ENCODE peak calls at places on chromosomes 4 and X, in six cellular contexts. V is Peyer's patch, S is PC-9, A is trophoblast cell, L is SJSA1, I is mammary epithelial cell. P is an unnamed sample. For H3K9me3, the result is how much of the 10 kb centered on the place peaks cover.

GRCh38 chr4:17448689-17449088 is 63.2 kb downstream of the QDPR start:
- DNase-seq in S (no peak), I (peak), V (no peak), L (no peak), A (no peak), P (no peak)

GRCh38 chr4:37890501-37891220 is at the start of gene TBC1D1:
- DNase-seq in A (peak), S (no peak), L (no peak), V (peak), I (peak), P (peak)

GRCh38 chr4:176902710-176903323 is 110.1 kb upstream of the VEGFC start:
- DNase-seq in S (no peak), L (peak), I (peak), A (no peak), V (no peak), P (no peak)

GRCh38 chr4:109091754-109092409 is 210.6 kb downstream of the COL25A1 start:
- DNase-seq in V (no peak), S (no peak), A (no peak), L (no peak), I (no peak), P (no peak)

GRCh38 chr4:56757270-56757746 is 64.2 kb downstream of the SPINK2 start:
- DNase-seq in I (peak), V (no peak), S (no peak), A (no peak), L (peak), P (no peak)

GRCh38 chr4:151331276-151332042 is 6.1 kb upstream of the SH3D19 start:
- DNase-seq in I (peak), S (no peak), V (no peak), L (no peak), A (no peak), P (no peak)

GRCh38 chrX:47068720-47069119 is 9.5 kb upstream of the RGN start:
- DNase-seq in I (no peak), A (no peak), V (no peak), S (no peak), L (no peak), P (no peak)

GRCh38 chr4:20889901-20890300 is 189.6 kb downstream of the PACRGL start:
- DNase-seq in V (no peak), I (no peak), L (no peak), S (no peak), A (peak), P (no peak)

GRCh38 chr4:38071801-38072567 is 111.8 kb downstream of the PTTG2 start:
- DNase-seq in L (no peak), I (no peak), V (no peak), S (no peak), A (peak), P (peak)

GRCh38 chr4:101419324-101420135 is 72.2 kb upstream of the PPP3CA start:
- DNase-seq in V (no peak), I (no peak), S (no peak), L (no peak), A (no peak), P (no peak)

GRCh38 chr4:39030726-39031125 is 1.5 kb downstream of the TMEM156 start:
- DNase-seq in L (no peak), I (no peak), A (no peak), V (no peak), S (no peak), P (no peak)

GRCh38 chr4:119165767-119166166 is 30.1 kb downstream of the MYOZ2 start:
- DNase-seq in S (no peak), I (no peak), V (no peak), A (no peak), L (no peak), P (no peak)

GRCh38 chrX:18649498-18649951 is 22.4 kb downstream of the RS1 start:
- DNase-seq in L (no peak), S (no peak), I (no peak), A (no peak), V (no peak), P (peak)

GRCh38 chr4:186021461-186022167 is 47.3 kb upstream of the TLR3 start:
- DNase-seq in S (no peak), I (peak), V (no peak), L (peak), A (no peak), P (no peak)

GRCh38 chr4:102723511-102723910 is 37.3 kb downstream of the MANBA start:
- DNase-seq in L (no peak), V (no peak), S (no peak), A (no peak), I (no peak), P (no peak)

GRCh38 chr4:34814266-34814665 is 1430.0 kb downstream of the ARAP2 start:
- DNase-seq in S (no peak), V (no peak), A (no peak), L (no peak), I (no peak), P (no peak)
- H3K9me3 ChIP-seq in S (under half), V (under half), A (under half), L (under half), I (under half), P (under half)

GRCh38 chr4:149518471-149518870 is 297.2 kb downstream of the IQCM start:
- DNase-seq in L (no peak), A (no peak), V (no peak), S (no peak), I (no peak), P (no peak)

GRCh38 chr4:149511558-149512298 is 303.9 kb downstream of the IQCM start:
- DNase-seq in V (no peak), S (no peak), A (no peak), I (no peak), L (no peak), P (no peak)

GRCh38 chr4:149512489-149512888 is 303.2 kb downstream of the IQCM start:
- DNase-seq in I (no peak), V (no peak), S (no peak), L (no peak), A (no peak), P (no peak)
- H3K9me3 ChIP-seq in I (under half), V (under half), S (under half), L (under half), A (under half), P (under half)

DNA sequence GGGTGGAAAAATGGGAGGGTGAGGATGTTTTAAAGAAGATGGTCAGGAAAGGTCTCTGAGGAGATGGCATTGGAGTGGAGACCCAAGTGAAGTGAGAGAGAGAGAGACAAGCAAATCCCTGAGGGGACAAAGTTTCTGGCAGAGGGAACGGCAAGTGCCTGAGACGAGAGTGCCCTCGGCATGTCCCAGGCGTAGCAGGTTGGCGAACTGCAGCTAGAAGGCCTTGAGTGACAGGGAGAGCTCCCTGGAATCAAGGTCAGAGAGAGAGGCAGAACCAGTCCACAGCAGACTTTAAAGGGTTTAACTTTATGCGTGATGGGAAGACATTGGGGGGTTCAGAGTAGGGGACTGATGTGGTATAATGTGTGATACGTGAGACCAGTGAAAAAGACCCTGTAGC is 150.2 kb upstream of the HAND2 start:
- DNase-seq in A (no peak), S (no peak), V (no peak), L (no peak), I (no peak), P (no peak)
- H3K9me3 ChIP-seq in A (under half), S (under half), V (under half), L (under half), I (under half), P (under half)

GRCh38 chr4:92251711-92252110 is 52.1 kb upstream of the GRID2 start:
- DNase-seq in L (no peak), S (no peak), I (no peak), V (no peak), A (no peak), P (no peak)
- H3K9me3 ChIP-seq in L (under half), S (under half), I (under half), V (under half), A (under half), P (under half)

GRCh38 chrX:94908648-94909047 is 1234.6 kb downstream of the FAM133A start:
- DNase-seq in S (no peak), L (no peak), A (no peak), V (no peak), I (no peak), P (no peak)
- H3K9me3 ChIP-seq in S (under half), L (under half), A (under half), V (under half), I (under half), P (under half)

GRCh38 chr4:15717647-15718416 is 15.0 kb downstream of the BST1 start:
- DNase-seq in I (no peak), S (no peak), V (no peak), A (no peak), L (no peak), P (no peak)
- H3K9me3 ChIP-seq in I (under half), S (under half), V (under half), A (under half), L (under half), P (under half)

DNA sequence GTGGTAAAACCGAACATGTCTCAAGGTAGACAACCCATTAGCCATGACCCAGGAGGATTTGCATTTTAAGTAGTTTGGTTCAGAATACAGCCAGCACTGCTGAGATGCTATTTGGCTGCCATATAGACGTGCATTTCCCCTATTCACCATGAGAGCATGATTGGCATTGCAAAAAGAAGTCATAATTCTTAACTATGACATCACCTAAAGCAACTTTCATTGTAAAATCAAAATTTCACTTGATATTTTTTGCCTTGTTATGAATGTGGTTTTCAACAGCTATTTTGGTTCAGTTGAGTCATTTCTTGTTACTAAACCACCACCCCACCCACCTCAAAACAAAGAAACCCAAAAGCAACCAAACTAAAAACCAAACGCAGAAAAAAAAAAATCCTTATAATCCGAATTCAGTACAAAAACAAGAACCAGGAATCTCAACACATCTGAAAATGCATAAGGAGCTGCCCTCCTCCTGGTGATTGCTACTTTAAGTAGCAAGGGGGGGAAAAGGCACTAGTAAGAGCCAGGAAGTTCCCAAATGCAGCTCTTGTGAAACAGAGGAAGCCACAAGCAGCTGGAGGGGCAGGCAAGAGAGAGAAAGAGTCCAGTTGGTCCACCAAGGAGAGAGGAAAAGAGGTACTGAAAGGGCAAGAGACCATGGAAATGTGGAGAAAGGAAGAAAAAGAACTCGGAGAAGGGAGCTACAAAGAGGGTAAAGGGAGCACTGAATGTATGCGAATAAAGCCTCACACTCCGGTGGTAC is 3.1 kb downstream of the SLITRK4 start:
- DNase-seq in I (no peak), S (no peak), A (no peak), L (no peak), V (no peak), P (no peak)
- H3K9me3 ChIP-seq in I (under half), S (under half), A (under half), L (under half), V (under half), P (under half)

P was measured in lower lobe of right lung.